ENCODE peak calls at places on chromosome 1, in five cellular contexts. F is NCI-H2029; U is sigmoid colon; V is activated T-helper 9 cell treated with anti-CD3 and anti-CD28 coated beads, Interleukin-2, amount 50 U/mL, for 16 hours; P is HT1080. R is an unnamed sample.

GRCh38 chr1:45394342-45394741 is 54.1 kb upstream of the MUTYH start:
- DNase-seq in F (no peak), U (no peak), V (no peak), P (no peak), R (no peak)

GRCh38 chr1:108158893-108159292 is 41.2 kb downstream of the SLC25A24 start:
- DNase-seq in F (no peak), U (no peak), V (no peak), P (no peak), R (no peak)

GRCh38 chr1:155974208-155975165 is 3.9 kb downstream of the ARHGEF2 start:
- DNase-seq in F (peak), U (no peak), V (no peak), P (no peak), R (no peak)

GRCh38 chr1:68197459-68197858 is 34.9 kb downstream of the WLS start:
- DNase-seq in F (no peak), U (no peak), V (no peak), P (no peak), R (no peak)

GRCh38 chr1:44067258-44068250 is 36.3 kb upstream of the SLC6A9 start:
- DNase-seq in F (no peak), U (no peak), V (no peak), P (no peak), R (no peak)

GRCh38 chr1:45870500-45870899 is 67.1 kb downstream of the MAST2 start:
- DNase-seq in F (no peak), U (no peak), V (no peak), P (peak), R (no peak)

GRCh38 chr1:26472330-26472900 is at the start of gene HMGN2:
- DNase-seq in F (peak), U (peak), V (peak), P (peak), R (peak)

GRCh38 chr1:155083865-155084721 is 5.5 kb downstream of the EFNA3 start:
- DNase-seq in F (no peak), U (no peak), V (no peak), P (peak), R (no peak)

GRCh38 chr1:203744008-203744972 is 20.7 kb upstream of the LAX1 start:
- DNase-seq in F (no peak), U (peak), V (no peak), P (no peak), R (no peak)

GRCh38 chr1:178660484-178660883 is 64.6 kb upstream of the RALGPS2 start:
- DNase-seq in F (no peak), U (no peak), V (no peak), P (no peak), R (no peak)

GRCh38 chr1:81111818-81112217 is 688.9 kb upstream of the ADGRL2 start:
- DNase-seq in F (no peak), U (no peak), V (no peak), P (peak), R (no peak)

GRCh38 chr1:164982545-164982944 is 374.0 kb downstream of the LMX1A start:
- DNase-seq in F (no peak), U (no peak), V (no peak), P (no peak), R (no peak)